ENCODE peak calls at places on chromosomes 12 and 14, in six cellular contexts. T is HCT116, D is K562, N is SK-N-SH, R is HepG2, F is H1. S is an unnamed sample.

GRCh38 chr14:24935796-24936195 is 114.2 kb downstream of the STXBP6 start:
- DNase-seq in T (no peak), D (no peak), N (no peak), R (no peak), F (no peak), S (no peak)

GRCh38 chr12:46942579-46942978 is 116.8 kb upstream of the SLC38A4 start:
- DNase-seq in T (no peak), D (no peak), N (no peak), R (no peak), F (no peak), S (peak; percentile 86)

GRCh38 chr12:50197297-50197727 is 30.1 kb upstream of the CERS5 start:
- DNase-seq in T (no peak), D (no peak), N (no peak), R (no peak), F (no peak), S (no peak)

GRCh38 chr14:24334431-24335271 is at the start of gene ADCY4:
- DNase-seq in T (no peak), D (no peak), N (peak; percentile 60), R (no peak), F (peak; percentile 75), S (no peak)

GRCh38 chr12:130526813-130527212 is 189.1 kb downstream of the PIWIL1 start:
- DNase-seq in T (no peak), D (peak; percentile 66), N (no peak), R (peak; percentile 14), F (peak; percentile 87), S (peak; percentile 65)

GRCh38 chr12:23757541-23757962 is 191.9 kb downstream of the SOX5 start:
- DNase-seq in T (no peak), D (no peak), N (no peak), R (peak; percentile 81), F (no peak), S (no peak)

GRCh38 chr14:32417956-32418552 is 89.0 kb downstream of the AKAP6 start:
- DNase-seq in T (no peak), D (no peak), N (no peak), R (no peak), F (no peak), S (peak; percentile 24)

GRCh38 chr14:94987409-94987808 is 169.9 kb downstream of the DICER1 start:
- DNase-seq in T (no peak), D (no peak), N (no peak), R (no peak), F (no peak), S (no peak)

GRCh38 chr12:104805186-104805585 is 152.9 kb downstream of the SLC41A2 start:
- DNase-seq in T (no peak), D (no peak), N (no peak), R (no peak), F (no peak), S (no peak)

GRCh38 chr14:73750161-73750901 is 36.1 kb upstream of the PNMA1 start:
- DNase-seq in T (no peak), D (no peak), N (no peak), R (no peak), F (no peak), S (peak; percentile 95)

GRCh38 chr12:46702581-46703344 is 123.0 kb downstream of the SLC38A4 start:
- DNase-seq in T (no peak), D (no peak), N (no peak), R (no peak), F (no peak), S (no peak)

GRCh38 chr12:117447665-117448366 is 86.4 kb upstream of the NOS1 start:
- DNase-seq in T (no peak), D (no peak), N (no peak), R (no peak), F (no peak), S (no peak)

GRCh38 chr12:24903305-24904088 is 45.4 kb downstream of the BCAT1 start:
- DNase-seq in T (no peak), D (no peak), N (no peak), R (no peak), F (no peak), S (no peak)

GRCh38 chr12:11310336-11310735 is at the start of gene PRB4:
- DNase-seq in T (no peak), D (no peak), N (no peak), R (no peak), F (no peak), S (no peak)

GRCh38 chr14:65840786-65841185 is 428.3 kb downstream of the FUT8 start:
- DNase-seq in T (no peak), D (no peak), N (no peak), R (no peak), F (no peak), S (no peak)

GRCh38 chr12:1360812-1361211 is 233.6 kb downstream of the FBXL14 start:
- DNase-seq in T (no peak), D (no peak), N (no peak), R (no peak), F (no peak), S (no peak)

GRCh38 chr12:52032431-52032796 is 18.8 kb upstream of the NR4A1 start:
- DNase-seq in T (no peak), D (no peak), N (no peak), R (no peak), F (no peak), S (no peak)

GRCh38 chr12:65496617-65497016 is 218.1 kb downstream of the MSRB3 start:
- DNase-seq in T (no peak), D (no peak), N (no peak), R (no peak), F (no peak), S (no peak)

GRCh38 chr12:124673881-124674617 is 106.6 kb upstream of the NCOR2 start:
- DNase-seq in T (no peak), D (no peak), N (peak; percentile 92), R (no peak), F (no peak), S (no peak)

GRCh38 chr12:75786071-75786470 is 245.5 kb downstream of the PHLDA1 start:
- DNase-seq in T (no peak), D (no peak), N (no peak), R (no peak), F (no peak), S (no peak)

GRCh38 chr14:95998656-95999055 is 40.5 kb upstream of the C14orf132 start:
- DNase-seq in T (peak; percentile 16), D (no peak), N (peak; percentile 43), R (no peak), F (no peak), S (peak; percentile 67)

GRCh38 chr12:52018448-52019122 is 11.8 kb downstream of the TAMALIN start:
- DNase-seq in T (no peak), D (no peak), N (no peak), R (no peak), F (no peak), S (no peak)

GRCh38 chr12:26989873-26990272 is 24.3 kb downstream of the TM7SF3 start:
- DNase-seq in T (no peak), D (no peak), N (no peak), R (no peak), F (no peak), S (no peak)

GRCh38 chr12:26988703-26989102 is 25.5 kb downstream of the TM7SF3 start:
- DNase-seq in T (no peak), D (no peak), N (no peak), R (no peak), F (no peak), S (no peak)

GRCh38 chr12:26991826-26992225 is 22.4 kb downstream of the TM7SF3 start:
- DNase-seq in T (no peak), D (no peak), N (no peak), R (no peak), F (no peak), S (no peak)

GRCh38 chr12:26982866-26983265 is 31.3 kb downstream of the TM7SF3 start:
- DNase-seq in T (no peak), D (no peak), N (no peak), R (no peak), F (no peak), S (no peak)

DNA sequence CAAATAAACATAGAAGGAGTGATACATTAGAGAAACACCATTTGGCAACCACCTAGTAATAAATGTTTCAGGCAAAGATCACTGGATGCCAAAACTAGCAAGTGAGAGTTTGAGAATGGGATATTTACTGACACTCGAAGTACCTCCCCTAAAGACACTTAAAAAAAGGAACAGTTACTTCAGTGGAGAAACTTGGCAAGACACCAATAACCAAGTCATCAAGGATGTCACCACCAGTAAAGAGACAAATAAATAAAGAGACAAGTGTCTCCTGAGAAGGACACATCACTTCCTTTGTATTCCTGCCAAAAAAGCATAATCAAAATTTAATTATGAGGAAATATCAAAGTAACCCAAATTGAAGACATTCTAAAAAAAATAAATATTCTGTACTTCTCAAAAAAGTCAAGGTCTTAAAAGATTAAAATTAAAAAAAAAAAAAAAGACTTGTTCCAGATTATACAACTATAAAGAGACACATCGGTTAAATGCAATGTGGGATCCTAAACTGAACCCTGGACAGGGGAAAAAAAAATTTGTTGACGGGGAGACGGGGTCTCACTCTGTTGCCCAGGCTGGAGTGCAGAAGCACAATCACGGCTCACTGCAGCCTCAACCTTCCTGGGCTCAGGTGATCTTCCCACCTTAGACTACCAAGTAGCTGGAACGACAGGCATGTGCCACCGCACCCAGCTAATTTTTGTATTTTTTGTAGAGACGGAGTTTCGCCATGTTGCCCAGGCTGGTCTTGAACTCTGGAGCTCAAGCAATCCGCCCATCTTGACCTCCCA is 26.4 kb downstream of the TM7SF3 start:
- DNase-seq in T (no peak), D (no peak), N (no peak), R (no peak), F (no peak), S (no peak)
- TF ChIP-seq JUND in T (no peak), D (no peak), N (no peak), R (no peak), F (no peak), S (no peak)

GRCh38 chr14:101412741-101413140 is 148.6 kb upstream of the DIO3 start:
- DNase-seq in T (peak; percentile 15), D (no peak), N (no peak), R (peak; percentile 86), F (no peak), S (no peak)
- TF ChIP-seq JUND in T (peak; percentile 28), D (no peak), N (no peak), R (peak; percentile 91), F (no peak), S (no peak)

GRCh38 chr12:107282628-107283027 is 189.3 kb upstream of the CRY1 start:
- DNase-seq in T (no peak), D (no peak), N (no peak), R (no peak), F (no peak), S (no peak)

GRCh38 chr12:107275530-107275929 is 182.2 kb upstream of the CRY1 start:
- DNase-seq in T (no peak), D (no peak), N (peak; percentile 8), R (no peak), F (no peak), S (no peak)

GRCh38 chr12:107283652-107284051 is 190.3 kb upstream of the CRY1 start:
- DNase-seq in T (no peak), D (peak; percentile 9), N (no peak), R (no peak), F (no peak), S (no peak)

DNA sequence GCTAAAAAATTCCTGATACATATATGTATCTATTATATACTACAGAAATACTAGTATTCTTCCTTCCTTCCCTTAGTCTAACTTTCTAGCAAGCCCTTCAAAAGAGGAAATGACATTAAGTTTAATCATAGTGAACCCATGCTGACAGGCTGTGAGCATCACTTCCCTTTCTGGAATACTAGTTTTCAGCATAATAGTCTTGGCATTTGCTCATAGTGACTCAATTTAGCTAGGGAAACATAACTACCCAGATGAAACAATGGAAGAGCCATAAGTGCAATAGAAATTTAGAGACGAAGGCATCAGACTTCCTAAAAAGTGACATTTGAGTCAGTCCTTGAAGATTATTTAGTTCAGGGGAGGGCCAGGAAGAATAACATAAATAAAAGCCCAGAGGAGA is 184.5 kb upstream of the CRY1 start:
- DNase-seq in T (no peak), D (no peak), N (no peak), R (no peak), F (no peak), S (no peak)
- TF ChIP-seq JUND in T (no peak), D (no peak), N (no peak), R (no peak), F (no peak), S (no peak)

GRCh38 chr14:70257526-70257925 is 68.8 kb upstream of the SLC8A3 start:
- DNase-seq in T (peak; percentile 60), D (peak; percentile 45), N (no peak), R (no peak), F (peak; percentile 78), S (peak; percentile 78)
- TF ChIP-seq JUND in T (no peak), D (no peak), N (no peak), R (no peak), F (no peak), S (no peak)